ENCODE peak calls at places on chromosomes 11 and 22, in six cellular contexts. One of them, this sample, is unnamed.

GRCh38 chr11:838441-839279 is 3.7 kb downstream of the POLR2L start:
- DNase-seq in fibroblast of lung: no peak
- DNase-seq in upper lobe of left lung: no peak
- DNase-seq in right lobe of liver: no peak
- DNase-seq in stomach: no peak
- DNase-seq in astrocyte: no peak
- DNase-seq in this sample: no peak

GRCh38 chr11:133860151-133860550 is 14.8 kb upstream of the SPATA19 start:
- DNase-seq in fibroblast of lung: no peak
- DNase-seq in upper lobe of left lung: no peak
- DNase-seq in right lobe of liver: no peak
- DNase-seq in stomach: no peak
- DNase-seq in astrocyte: no peak
- DNase-seq in this sample: no peak

GRCh38 chr22:23067023-23067650 is 3.2 kb upstream of the GNAZ start:
- DNase-seq in fibroblast of lung: no peak
- DNase-seq in upper lobe of left lung: peak; percentile 19
- DNase-seq in right lobe of liver: peak; percentile 27
- DNase-seq in stomach: peak; percentile 8
- DNase-seq in astrocyte: no peak
- DNase-seq in this sample: no peak

GRCh38 chr11:112085822-112086421 is 634 bp downstream of the TIMM8B start:
- DNase-seq in fibroblast of lung: peak; percentile 36
- DNase-seq in upper lobe of left lung: peak; percentile 27
- DNase-seq in right lobe of liver: no peak
- DNase-seq in stomach: no peak
- DNase-seq in astrocyte: no peak
- DNase-seq in this sample: no peak

GRCh38 chr11:113341388-113342165 is 27.2 kb downstream of the TTC12 start:
- DNase-seq in fibroblast of lung: no peak
- DNase-seq in upper lobe of left lung: no peak
- DNase-seq in right lobe of liver: no peak
- DNase-seq in stomach: no peak
- DNase-seq in astrocyte: no peak
- DNase-seq in this sample: no peak

GRCh38 chr11:123217897-123218296 is 22.8 kb upstream of the CLMP start:
- DNase-seq in fibroblast of lung: no peak
- DNase-seq in upper lobe of left lung: no peak
- DNase-seq in right lobe of liver: no peak
- DNase-seq in stomach: no peak
- DNase-seq in astrocyte: no peak
- DNase-seq in this sample: no peak

GRCh38 chr22:43363580-43364435 is 20.6 kb upstream of the SCUBE1 start:
- DNase-seq in fibroblast of lung: no peak
- DNase-seq in upper lobe of left lung: no peak
- DNase-seq in right lobe of liver: no peak
- DNase-seq in stomach: no peak
- DNase-seq in astrocyte: no peak
- DNase-seq in this sample: no peak

GRCh38 chr22:21865041-21865440 is 2.4 kb downstream of the MAPK1 start:
- DNase-seq in fibroblast of lung: peak; percentile 86
- DNase-seq in upper lobe of left lung: peak; percentile 54
- DNase-seq in right lobe of liver: no peak
- DNase-seq in stomach: peak; percentile 35
- DNase-seq in astrocyte: peak; percentile 85
- DNase-seq in this sample: peak; percentile 77

GRCh38 chr11:105177658-105178057 is 38.1 kb upstream of the CARD18 start:
- DNase-seq in fibroblast of lung: peak; percentile 86
- DNase-seq in upper lobe of left lung: no peak
- DNase-seq in right lobe of liver: no peak
- DNase-seq in stomach: no peak
- DNase-seq in astrocyte: peak; percentile 89
- DNase-seq in this sample: no peak

GRCh38 chr11:67045314-67045713 is 11.3 kb upstream of the RHOD start:
- DNase-seq in fibroblast of lung: peak; percentile 85
- DNase-seq in upper lobe of left lung: no peak
- DNase-seq in right lobe of liver: no peak
- DNase-seq in stomach: no peak
- DNase-seq in astrocyte: peak; percentile 92
- DNase-seq in this sample: no peak

GRCh38 chr22:44988671-44989070 is 21.1 kb downstream of the PHF21B start:
- DNase-seq in fibroblast of lung: no peak
- DNase-seq in upper lobe of left lung: no peak
- DNase-seq in right lobe of liver: no peak
- DNase-seq in stomach: no peak
- DNase-seq in astrocyte: no peak
- DNase-seq in this sample: no peak

GRCh38 chr11:16778876-16779275 is 40.4 kb downstream of the C11orf58 start:
- DNase-seq in fibroblast of lung: no peak
- DNase-seq in upper lobe of left lung: no peak
- DNase-seq in right lobe of liver: no peak
- DNase-seq in stomach: peak; percentile 21
- DNase-seq in astrocyte: no peak
- DNase-seq in this sample: no peak

GRCh38 chr11:94031625-94032024 is 10.5 kb downstream of the HEPHL1 start:
- DNase-seq in fibroblast of lung: no peak
- DNase-seq in upper lobe of left lung: no peak
- DNase-seq in right lobe of liver: no peak
- DNase-seq in stomach: no peak
- DNase-seq in astrocyte: no peak
- DNase-seq in this sample: no peak

GRCh38 chr11:130219148-130219547 is 59.6 kb downstream of the ST14 start:
- DNase-seq in fibroblast of lung: no peak
- DNase-seq in upper lobe of left lung: no peak
- DNase-seq in right lobe of liver: no peak
- DNase-seq in stomach: no peak
- DNase-seq in astrocyte: no peak
- DNase-seq in this sample: no peak

GRCh38 chr11:66529069-66529468 is 16.8 kb downstream of the ZDHHC24 start:
- DNase-seq in fibroblast of lung: no peak
- DNase-seq in upper lobe of left lung: no peak
- DNase-seq in right lobe of liver: no peak
- DNase-seq in stomach: no peak
- DNase-seq in astrocyte: no peak
- DNase-seq in this sample: no peak

GRCh38 chr11:134385171-134385570 is 26.9 kb downstream of the B3GAT1 start:
- DNase-seq in fibroblast of lung: no peak
- DNase-seq in upper lobe of left lung: no peak
- DNase-seq in right lobe of liver: no peak
- DNase-seq in stomach: no peak
- DNase-seq in astrocyte: no peak
- DNase-seq in this sample: no peak

GRCh38 chr11:102733232-102733875 is 8.6 kb upstream of the MMP8 start:
- DNase-seq in fibroblast of lung: peak; percentile 47
- DNase-seq in upper lobe of left lung: peak; percentile 59
- DNase-seq in right lobe of liver: peak; percentile 71
- DNase-seq in stomach: peak; percentile 79
- DNase-seq in astrocyte: no peak
- DNase-seq in this sample: no peak

GRCh38 chr11:33936745-33937612 is 45.1 kb upstream of the LMO2 start:
- DNase-seq in fibroblast of lung: peak; percentile 29
- DNase-seq in upper lobe of left lung: peak; percentile 46
- DNase-seq in right lobe of liver: peak; percentile 55
- DNase-seq in stomach: no peak
- DNase-seq in astrocyte: peak; percentile 86
- DNase-seq in this sample: peak; percentile 94

GRCh38 chr11:68449951-68450350 is 10.6 kb upstream of the PPP6R3 start:
- DNase-seq in fibroblast of lung: no peak
- DNase-seq in upper lobe of left lung: no peak
- DNase-seq in right lobe of liver: no peak
- DNase-seq in stomach: no peak
- DNase-seq in astrocyte: no peak
- DNase-seq in this sample: no peak

GRCh38 chr11:72930011-72930410 is 115.8 kb downstream of the ATG16L2 start:
- DNase-seq in fibroblast of lung: peak; percentile 65
- DNase-seq in upper lobe of left lung: no peak
- DNase-seq in right lobe of liver: no peak
- DNase-seq in stomach: no peak
- DNase-seq in astrocyte: peak; percentile 58
- DNase-seq in this sample: no peak

GRCh38 chr22:46060292-46061123 is 83.5 kb upstream of the WNT7B start:
- DNase-seq in fibroblast of lung: no peak
- DNase-seq in upper lobe of left lung: no peak
- DNase-seq in right lobe of liver: no peak
- DNase-seq in stomach: peak; percentile 23
- DNase-seq in astrocyte: peak; percentile 14
- DNase-seq in this sample: no peak

GRCh38 chr22:46062971-46063631 is 86.1 kb upstream of the WNT7B start:
- DNase-seq in fibroblast of lung: no peak
- DNase-seq in upper lobe of left lung: peak; percentile 12
- DNase-seq in right lobe of liver: no peak
- DNase-seq in stomach: peak; percentile 19
- DNase-seq in astrocyte: peak; percentile 3
- DNase-seq in this sample: no peak

GRCh38 chr22:46062232-46062615 is 85.3 kb upstream of the WNT7B start:
- DNase-seq in fibroblast of lung: no peak
- DNase-seq in upper lobe of left lung: no peak
- DNase-seq in right lobe of liver: no peak
- DNase-seq in stomach: no peak
- DNase-seq in astrocyte: no peak
- DNase-seq in this sample: no peak

GRCh38 chr22:46061124-46061410 is 84.1 kb upstream of the WNT7B start:
- DNase-seq in fibroblast of lung: no peak
- DNase-seq in upper lobe of left lung: peak; percentile 10
- DNase-seq in right lobe of liver: no peak
- DNase-seq in stomach: no peak
- DNase-seq in astrocyte: no peak
- DNase-seq in this sample: no peak

GRCh38 chr22:46061431-46062231 is 84.7 kb upstream of the WNT7B start:
- DNase-seq in fibroblast of lung: no peak
- DNase-seq in upper lobe of left lung: peak; percentile 20
- DNase-seq in right lobe of liver: peak; percentile 72
- DNase-seq in stomach: peak; percentile 44
- DNase-seq in astrocyte: no peak
- DNase-seq in this sample: no peak
- H3K4me1 ChIP-seq in fibroblast of lung: peaks cover 25% of the 10 kb centered on the region
- H3K4me1 ChIP-seq in upper lobe of left lung: peaks cover 62% of the 10 kb centered on the region
- H3K4me1 ChIP-seq in right lobe of liver: peaks cover 19% of the 10 kb centered on the region
- H3K4me1 ChIP-seq in stomach: peaks cover 71% of the 10 kb centered on the region
- H3K4me1 ChIP-seq in astrocyte: peaks cover 42% of the 10 kb centered on the region
- H3K4me1 ChIP-seq in this sample: no peaks in the 10 kb centered on the region

GRCh38 chr11:10932976-10933375 is 75.1 kb upstream of the ZBED5 start:
- DNase-seq in fibroblast of lung: no peak
- DNase-seq in upper lobe of left lung: no peak
- DNase-seq in right lobe of liver: no peak
- DNase-seq in stomach: no peak
- DNase-seq in astrocyte: no peak
- DNase-seq in this sample: no peak

GRCh38 chr11:10930961-10931760 is 73.3 kb upstream of the ZBED5 start:
- DNase-seq in fibroblast of lung: peak; percentile 93
- DNase-seq in upper lobe of left lung: peak; percentile 61
- DNase-seq in right lobe of liver: peak; percentile 49
- DNase-seq in stomach: peak; percentile 53
- DNase-seq in astrocyte: peak; percentile 73
- DNase-seq in this sample: peak; percentile 68

GRCh38 chr11:10931761-10932700 is 74.2 kb upstream of the ZBED5 start:
- DNase-seq in fibroblast of lung: no peak
- DNase-seq in upper lobe of left lung: no peak
- DNase-seq in right lobe of liver: no peak
- DNase-seq in stomach: no peak
- DNase-seq in astrocyte: no peak
- DNase-seq in this sample: no peak

GRCh38 chr11:10927533-10927932 is 69.7 kb upstream of the ZBED5 start:
- DNase-seq in fibroblast of lung: no peak
- DNase-seq in upper lobe of left lung: peak; percentile 59
- DNase-seq in right lobe of liver: peak; percentile 74
- DNase-seq in stomach: no peak
- DNase-seq in astrocyte: no peak
- DNase-seq in this sample: no peak

DNA sequence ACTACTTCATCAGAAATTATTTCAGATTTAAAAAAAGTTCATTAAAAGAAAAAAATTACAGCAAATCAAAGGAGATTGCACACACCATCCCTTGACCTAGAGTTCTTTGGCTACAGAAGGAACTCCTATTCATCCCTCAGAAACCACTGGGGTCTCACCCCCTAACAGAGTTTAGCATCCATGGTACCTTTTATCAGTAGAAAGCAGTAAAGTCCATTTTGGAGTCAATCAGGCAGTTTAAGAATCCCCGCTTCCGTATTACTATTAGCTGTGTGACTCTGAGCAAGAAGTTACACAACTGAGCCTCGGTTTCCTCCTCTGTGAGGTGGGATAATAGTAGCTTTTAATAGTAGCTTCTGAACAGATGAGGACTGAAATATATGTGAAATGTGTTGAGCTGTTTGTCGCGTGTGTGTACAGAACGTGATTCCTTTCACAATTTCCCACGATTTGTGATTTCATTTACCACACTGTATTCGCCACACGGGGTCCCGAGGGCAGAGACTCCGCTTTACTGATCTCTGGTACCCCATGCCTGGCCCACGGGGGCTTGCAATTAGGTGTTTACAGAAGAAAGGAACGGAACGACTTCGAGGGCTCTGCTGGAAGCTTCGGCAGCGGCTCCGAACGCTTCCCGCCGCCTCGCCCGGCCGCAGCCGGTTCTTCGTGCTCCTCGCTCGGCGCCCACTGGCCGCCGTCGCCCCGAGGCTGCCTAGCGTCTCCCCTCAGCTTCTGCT is 72.5 kb upstream of the ZBED5 start:
- DNase-seq in fibroblast of lung: peak; percentile 61
- DNase-seq in upper lobe of left lung: no peak
- DNase-seq in right lobe of liver: no peak
- DNase-seq in stomach: no peak
- DNase-seq in astrocyte: no peak
- DNase-seq in this sample: no peak
- TF ChIP-seq CTCF in fibroblast of lung: no peak
- TF ChIP-seq CTCF in upper lobe of left lung: no peak
- TF ChIP-seq CTCF in right lobe of liver: no peak
- TF ChIP-seq CTCF in stomach: no peak
- TF ChIP-seq CTCF in astrocyte: no peak
- TF ChIP-seq CTCF in this sample: no peak

DNA sequence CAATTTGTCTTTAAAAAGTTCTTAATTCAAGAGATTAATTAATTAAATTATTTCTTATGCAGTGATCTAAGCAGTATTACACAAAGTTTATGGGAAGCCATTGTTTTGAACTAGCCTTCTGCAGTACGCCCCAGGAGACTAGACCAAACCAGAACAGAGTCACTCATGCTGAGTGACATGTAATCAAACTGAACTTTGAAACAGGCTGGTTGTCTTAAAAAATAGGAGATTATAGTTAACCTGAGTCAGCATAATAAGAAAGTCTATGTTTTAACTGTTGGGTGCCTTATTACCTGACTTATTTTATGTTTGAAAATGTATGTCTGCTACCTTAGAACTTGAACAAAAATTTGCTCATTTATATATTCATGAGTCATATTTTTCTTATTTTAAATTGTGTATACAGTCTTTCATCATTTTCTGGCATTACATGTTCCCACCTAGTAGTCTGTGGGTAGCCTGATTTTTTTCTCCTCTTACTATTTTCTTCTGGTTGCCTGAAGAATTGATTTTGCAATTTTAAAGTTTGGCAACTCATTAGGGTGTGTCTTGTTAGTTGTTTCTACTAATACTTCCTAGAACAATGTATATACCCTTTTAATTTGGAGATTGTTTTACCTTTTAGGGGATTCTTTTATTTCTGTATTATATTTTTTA is 161.4 kb downstream of the AASDHPPT start:
- DNase-seq in fibroblast of lung: peak; percentile 14
- DNase-seq in upper lobe of left lung: no peak
- DNase-seq in right lobe of liver: no peak
- DNase-seq in stomach: no peak
- DNase-seq in astrocyte: no peak
- DNase-seq in this sample: no peak
- H3K9me3 ChIP-seq in fibroblast of lung: no peaks in the 10 kb centered on the region
- H3K9me3 ChIP-seq in upper lobe of left lung: no peaks in the 10 kb centered on the region
- H3K9me3 ChIP-seq in right lobe of liver: no peaks in the 10 kb centered on the region
- H3K9me3 ChIP-seq in stomach: no peaks in the 10 kb centered on the region
- H3K9me3 ChIP-seq in astrocyte: no peaks in the 10 kb centered on the region
- H3K9me3 ChIP-seq in this sample: no peaks in the 10 kb centered on the region

GRCh38 chr11:119029069-119029339 is 1.7 kb downstream of the SLC37A4 start:
- DNase-seq in fibroblast of lung: no peak
- DNase-seq in upper lobe of left lung: no peak
- DNase-seq in right lobe of liver: no peak
- DNase-seq in stomach: no peak
- DNase-seq in astrocyte: no peak
- DNase-seq in this sample: no peak
- H3K4me1 ChIP-seq in fibroblast of lung: no peaks in the 10 kb centered on the region
- H3K4me1 ChIP-seq in upper lobe of left lung: peaks cover 25% of the 10 kb centered on the region
- H3K4me1 ChIP-seq in right lobe of liver: peaks cover 26% of the 10 kb centered on the region
- H3K4me1 ChIP-seq in stomach: peaks cover 54% of the 10 kb centered on the region
- H3K4me1 ChIP-seq in astrocyte: peaks cover 5% of the 10 kb centered on the region
- H3K4me1 ChIP-seq in this sample: peaks cover 29% of the 10 kb centered on the region